ENCODE peak calls at places on chromosomes 13 and 19, in five cellular contexts. G is upper lobe of left lung, B is IMR-90, T is fibroblast of lung, Z is PC-9. M is an unnamed sample.

GRCh38 chr19:17234911-17235617 is 9.0 kb downstream of the OCEL1 start:
- DNase-seq in Z (peak), B (peak), G (peak), T (peak), M (peak)

GRCh38 chr13:106533101-106533939 is 2.1 kb downstream of the EFNB2 start:
- DNase-seq in T (peak), Z (peak), G (peak), B (peak), M (peak)

GRCh38 chr13:71759506-71760225 is 107.3 kb downstream of the DACH1 start:
- DNase-seq in B (no peak), G (no peak), Z (no peak), T (peak), M (no peak)

GRCh38 chr19:51531349-51532315 is at the start of gene SIGLEC6:
- DNase-seq in G (peak), B (no peak), Z (no peak), T (no peak), M (no peak)

GRCh38 chr19:15177269-15178116 is 23.3 kb downstream of the NOTCH3 start:
- DNase-seq in T (peak), Z (no peak), G (peak), B (peak), M (peak)

GRCh38 chr13:23550164-23550563 is 20.0 kb upstream of the TNFRSF19 start:
- DNase-seq in B (no peak), T (no peak), G (no peak), Z (no peak), M (no peak)

GRCh38 chr19:46351241-46352041 is 4.6 kb downstream of the PPP5C start:
- DNase-seq in G (peak), Z (peak), B (peak), T (peak), M (peak)

GRCh38 chr19:6362351-6362801 is 1.0 kb downstream of the CLPP start:
- DNase-seq in G (no peak), B (no peak), Z (no peak), T (peak), M (no peak)

GRCh38 chr13:95948646-95949045 is 104.6 kb downstream of the UGGT2 start:
- DNase-seq in B (peak), T (peak), Z (no peak), G (no peak), M (no peak)

GRCh38 chr19:48466571-48467325 is 2.4 kb upstream of the CYTH2 start:
- DNase-seq in B (peak), G (no peak), Z (no peak), T (no peak), M (no peak)

GRCh38 chr13:86282450-86282849 is 483.2 kb upstream of the SLITRK6 start:
- DNase-seq in T (peak), B (no peak), G (no peak), Z (no peak), M (no peak)

GRCh38 chr13:21557995-21558394 is 46.0 kb downstream of the MICU2 start:
- DNase-seq in Z (no peak), T (no peak), G (no peak), B (no peak), M (no peak)

GRCh38 chr13:29436291-29436690 is 159.2 kb downstream of the SLC7A1 start:
- DNase-seq in Z (no peak), T (peak), B (peak), G (no peak), M (no peak)

GRCh38 chr13:37561031-37561430 is 37.5 kb downstream of the POSTN start:
- DNase-seq in Z (no peak), T (no peak), B (peak), G (no peak), M (no peak)

GRCh38 chr19:5664515-5664914 is 15.8 kb downstream of the MICOS13 start:
- DNase-seq in Z (no peak), B (no peak), T (no peak), G (no peak), M (no peak)

GRCh38 chr19:9789066-9789465 is 20.5 kb upstream of the ZNF846 start:
- DNase-seq in G (no peak), T (no peak), B (no peak), Z (no peak), M (no peak)

GRCh38 chr19:9791552-9792181 is 23.1 kb upstream of the ZNF846 start:
- DNase-seq in G (peak), T (peak), B (peak), Z (peak), M (peak)

GRCh38 chr19:9793051-9793591 is 24.6 kb upstream of the ZNF846 start:
- DNase-seq in T (peak), G (peak), Z (no peak), B (peak), M (no peak)

GRCh38 chr19:9796113-9796773 is 22.6 kb downstream of the FBXL12 start:
- DNase-seq in Z (peak), G (no peak), T (peak), B (peak), M (peak)

DNA sequence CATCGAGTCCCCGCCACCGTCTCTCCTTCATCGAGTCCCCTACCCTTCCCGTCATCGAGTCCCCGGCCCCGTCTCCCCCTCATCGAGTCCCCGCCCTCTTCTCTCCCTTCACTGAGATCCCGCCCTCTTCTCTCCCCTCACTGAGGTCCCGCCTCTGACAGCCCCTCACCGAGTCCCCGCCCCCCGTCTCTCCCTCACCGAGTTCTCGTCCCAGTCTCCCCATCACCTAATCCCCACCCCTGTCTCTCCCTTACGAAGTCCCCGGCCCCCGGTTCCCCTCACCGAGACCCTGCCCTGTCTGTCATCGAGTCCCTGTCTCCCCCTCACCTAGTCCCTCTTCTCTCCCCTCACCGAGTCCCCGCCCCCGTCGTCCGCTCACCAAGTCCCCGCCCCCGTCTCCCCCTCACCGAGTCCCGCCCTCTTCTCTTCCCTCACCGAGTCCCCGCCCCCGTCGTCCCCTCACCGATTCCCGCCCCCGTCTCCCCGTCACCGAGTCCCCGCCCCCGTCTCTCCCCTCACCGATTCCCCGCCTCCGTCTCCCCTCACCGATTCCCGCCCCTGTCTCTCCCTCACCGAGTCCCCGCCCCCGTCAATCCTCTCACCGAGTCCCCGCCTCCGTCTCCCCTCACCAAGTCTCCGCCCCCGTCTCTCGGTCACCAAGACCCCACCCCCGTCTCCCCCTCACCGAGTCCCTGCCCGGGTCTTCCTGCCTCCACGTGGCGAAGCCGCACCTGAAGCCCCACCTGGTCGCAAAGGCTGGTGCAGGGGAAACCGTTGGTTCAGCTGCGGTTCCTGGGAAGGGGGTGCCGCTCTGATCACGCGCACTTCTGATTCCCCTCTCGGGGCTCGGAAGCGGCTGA is 23.9 kb upstream of the ZNF846 start:
- DNase-seq in G (peak), T (peak), Z (peak), B (peak), M (peak)
- TF ChIP-seq CTCF in G (no peak), T (no peak), Z (no peak), B (no peak), M (no peak)

DNA sequence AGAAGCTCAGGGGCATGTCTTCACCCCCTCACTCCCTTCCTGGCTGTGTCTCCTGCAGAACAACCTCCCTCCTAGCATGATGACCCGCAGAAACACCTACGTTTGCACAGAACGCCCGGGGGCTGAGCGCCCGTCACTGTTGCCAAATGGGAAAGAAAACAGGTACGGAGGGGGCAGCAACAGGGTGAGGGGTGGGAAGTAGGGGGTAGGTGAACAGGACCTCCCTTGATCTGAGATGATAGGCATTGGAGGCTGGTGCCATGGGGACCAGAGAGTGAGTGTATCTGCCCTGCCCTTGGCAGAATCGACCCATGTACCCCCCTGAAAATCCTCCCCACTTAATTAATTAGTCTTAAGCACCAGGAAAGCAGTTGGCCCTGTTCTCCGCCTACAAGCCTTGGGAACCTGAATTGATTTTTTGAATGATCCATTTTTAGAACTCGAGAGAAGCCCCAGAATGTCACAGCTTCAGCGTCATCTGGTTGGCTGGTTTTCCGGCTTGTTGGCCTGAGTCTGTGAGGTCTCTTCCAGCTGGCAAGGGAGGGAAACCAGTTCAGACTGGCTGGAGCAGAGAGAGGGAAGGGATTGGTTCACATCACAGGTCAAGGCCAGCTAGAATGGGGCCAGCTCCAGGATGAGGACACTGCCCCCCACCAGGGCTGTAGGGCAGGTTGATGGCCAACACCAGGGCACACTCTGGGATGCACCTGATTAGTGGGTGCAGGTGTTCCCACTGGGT is 28.2 kb downstream of the CKM start:
- DNase-seq in Z (no peak), G (no peak), T (peak), B (no peak), M (no peak)
- TF ChIP-seq CTCF in Z (no peak), G (no peak), T (no peak), B (no peak), M (no peak)

DNA sequence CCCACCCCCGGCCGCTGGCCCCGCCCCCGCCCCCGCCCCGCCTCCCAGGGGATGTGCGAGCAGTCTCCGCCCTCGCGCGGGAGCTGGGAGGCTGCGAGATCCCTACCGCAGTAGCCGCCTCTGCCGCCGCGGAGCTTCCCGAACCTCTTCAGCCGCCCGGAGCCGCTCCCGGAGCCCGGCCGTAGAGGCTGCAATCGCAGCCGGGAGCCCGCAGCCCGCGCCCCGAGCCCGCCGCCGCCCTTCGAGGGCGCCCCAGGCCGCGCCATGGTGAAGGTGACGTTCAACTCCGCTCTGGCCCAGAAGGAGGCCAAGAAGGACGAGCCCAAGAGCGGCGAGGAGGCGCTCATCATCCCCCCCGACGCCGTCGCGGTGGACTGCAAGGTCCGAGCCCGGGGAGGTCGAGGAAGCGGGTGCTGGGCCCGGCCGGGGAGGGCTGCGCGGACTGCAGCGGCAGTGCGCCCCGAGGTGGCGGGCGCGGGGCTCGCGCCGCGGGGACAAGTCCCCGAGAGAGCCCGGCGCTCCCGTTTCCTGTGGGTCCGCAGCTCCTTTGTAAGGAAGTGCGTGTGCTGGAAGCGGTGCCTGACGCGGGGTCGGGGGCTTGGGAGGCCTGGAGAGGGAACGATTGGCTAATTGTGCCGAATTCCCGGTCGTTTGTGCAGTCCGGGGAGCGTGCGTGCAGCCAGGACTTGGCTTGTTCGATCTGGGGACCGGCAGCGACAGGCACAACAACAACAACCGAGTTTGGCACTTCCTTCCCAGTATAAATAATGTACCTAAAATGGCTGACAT is at the start of gene ITM2B:
- DNase-seq in G (peak), B (peak), T (peak), Z (peak), M (peak)
- TF ChIP-seq CTCF in G (peak), B (peak), T (peak), Z (no peak), M (peak)

GRCh38 chr19:1453525-1454371 is 3.8 kb downstream of the APC2 start:
- DNase-seq in Z (no peak), G (peak), B (no peak), T (no peak), M (peak)
- TF ChIP-seq CTCF in Z (no peak), G (no peak), B (no peak), T (no peak), M (no peak)

GRCh38 chr13:74794147-74794546 is 659.9 kb upstream of the KLF12 start:
- DNase-seq in G (no peak), T (no peak), B (no peak), Z (no peak), M (no peak)

GRCh38 chr13:74795526-74795925 is 661.3 kb upstream of the KLF12 start:
- DNase-seq in T (no peak), Z (no peak), B (no peak), G (no peak), M (no peak)

GRCh38 chr13:74794582-74794981 is 660.4 kb upstream of the KLF12 start:
- DNase-seq in B (no peak), T (peak), G (no peak), Z (no peak), M (no peak)

DNA sequence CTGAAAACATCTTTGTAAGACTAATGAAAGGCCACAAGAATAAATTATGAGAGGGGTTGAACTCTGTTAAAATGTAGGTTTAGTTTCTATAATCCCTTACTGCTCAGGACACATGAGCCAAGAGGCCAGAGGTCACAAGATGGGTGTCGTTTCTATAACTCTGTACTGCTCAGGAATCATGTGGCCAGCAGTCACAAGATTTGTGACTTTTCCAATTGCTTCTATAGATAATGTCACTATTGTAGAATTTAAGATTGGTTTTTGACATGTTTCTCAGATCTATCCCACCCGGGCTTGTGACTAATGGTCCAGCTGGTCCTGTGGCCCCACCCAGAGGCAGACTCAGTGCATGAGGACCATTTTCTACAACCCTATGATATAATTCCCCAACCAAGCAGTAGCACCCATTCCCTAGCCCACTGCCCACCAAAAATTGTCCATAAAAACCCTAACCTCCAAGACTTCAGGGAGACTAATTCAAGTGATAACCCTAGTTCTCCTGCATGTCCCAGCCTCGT is 662.0 kb upstream of the KLF12 start:
- DNase-seq in Z (no peak), G (no peak), T (peak), B (no peak), M (no peak)
- TF ChIP-seq CTCF in Z (no peak), G (no peak), T (no peak), B (no peak), M (no peak)

M was measured in pancreas.